ENCODE peak calls at places on chromosomes 5 and 9, in nine cellular contexts. C is coronary artery; N is Caco-2; W is aorta; I is transverse colon; O is mammary epithelial cell; T is naive thymus-derived CD4-positive, alpha-beta T cell; L is mesendoderm; Q is HCT116. H is an unnamed sample.

GRCh38 chr5:150574818-150575537 is 65.5 kb upstream of the SYNPO start:
- DNase-seq in N (no peak), Q (no peak), I (no peak), L (no peak), O (no peak), T (no peak), W (peak), C (no peak), H (no peak)

GRCh38 chr5:151868451-151868850 is 56.2 kb downstream of the GLRA1 start:
- DNase-seq in Q (no peak), O (no peak), N (no peak), I (no peak), W (no peak), T (no peak), C (no peak), L (no peak), H (peak)

GRCh38 chr5:144832416-144832815 is 661.7 kb downstream of the KCTD16 start:
- DNase-seq in T (no peak), W (no peak), N (no peak), I (no peak), C (no peak), L (no peak), Q (no peak), O (no peak), H (no peak)

GRCh38 chr9:99222416-99223280 is 566 bp downstream of the SEC61B start:
- DNase-seq in Q (no peak), C (no peak), W (no peak), I (no peak), O (peak), N (no peak), T (no peak), L (peak), H (no peak)

GRCh38 chr5:125367702-125368101 is 621.3 kb upstream of the ZNF608 start:
- DNase-seq in L (no peak), I (no peak), T (no peak), C (no peak), N (no peak), O (no peak), W (no peak), Q (no peak), H (no peak)

GRCh38 chr9:18605763-18606162 is 131.8 kb downstream of the ADAMTSL1 start:
- DNase-seq in C (peak), Q (no peak), I (no peak), W (peak), L (peak), O (no peak), T (no peak), N (no peak), H (no peak)

GRCh38 chr5:109748545-109748944 is 58.8 kb downstream of the MAN2A1 start:
- DNase-seq in T (no peak), L (peak), W (no peak), I (no peak), Q (no peak), N (no peak), O (no peak), C (no peak), H (no peak)

GRCh38 chr9:133237271-133237731 is 28.3 kb upstream of the OBP2B start:
- DNase-seq in O (no peak), Q (no peak), C (peak), W (no peak), T (no peak), N (no peak), L (peak), I (no peak), H (no peak)

GRCh38 chr5:150670275-150670960 is 9.4 kb downstream of the MYOZ3 start:
- DNase-seq in T (no peak), N (no peak), O (no peak), I (no peak), W (no peak), L (peak), Q (no peak), C (no peak), H (no peak)

GRCh38 chr9:71760901-71761300 is 7.4 kb downstream of the CEMIP2 start:
- DNase-seq in I (no peak), N (no peak), L (peak), O (no peak), T (no peak), W (no peak), Q (no peak), C (no peak), H (no peak)

GRCh38 chr5:174872271-174872670 is 147.9 kb downstream of the MSX2 start:
- DNase-seq in N (no peak), L (no peak), Q (no peak), C (no peak), W (no peak), I (no peak), T (no peak), O (no peak), H (no peak)

GRCh38 chr9:109437286-109437685 is 60.8 kb downstream of the PTPN3 start:
- DNase-seq in L (no peak), I (no peak), O (no peak), Q (no peak), T (no peak), C (no peak), N (no peak), W (no peak), H (no peak)

GRCh38 chr5:43661102-43661501 is 58.1 kb downstream of the NNT start:
- DNase-seq in O (peak), T (no peak), C (no peak), N (no peak), W (no peak), I (no peak), L (peak), Q (peak), H (peak)

GRCh38 chr9:90219548-90220118 is 423.0 kb downstream of the DIRAS2 start:
- DNase-seq in N (no peak), L (peak), O (no peak), Q (no peak), W (no peak), T (no peak), C (no peak), I (peak), H (peak)

DNA sequence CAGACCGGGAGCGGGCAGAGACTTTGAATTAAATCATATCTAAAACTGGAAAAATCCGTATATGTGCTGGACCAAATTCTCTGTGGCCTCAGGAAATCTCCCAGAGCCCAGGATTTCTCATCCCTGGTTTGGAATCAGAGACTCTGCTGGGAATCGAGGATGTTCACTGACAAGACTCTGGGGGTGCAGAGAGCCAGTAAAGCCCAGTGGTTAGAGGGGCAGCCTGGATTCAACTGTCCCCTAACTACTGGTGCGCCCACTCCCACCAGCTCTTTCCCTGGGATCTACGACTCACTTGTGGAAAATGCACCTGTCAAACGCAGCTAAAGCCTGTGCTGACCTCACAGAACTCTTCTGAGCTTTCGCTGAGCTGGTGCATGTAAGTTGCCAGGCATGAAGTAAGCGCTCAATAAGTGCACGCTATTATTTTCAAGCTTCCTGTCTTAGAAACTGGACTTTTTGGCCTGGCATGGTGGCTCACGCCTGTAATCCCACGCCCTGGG is 20.5 kb upstream of the TOR2A start:
- DNase-seq in Q (no peak), N (no peak), I (no peak), O (no peak), T (no peak), L (no peak), C (no peak), W (no peak), H (no peak)
- H3K4me3 ChIP-seq in Q (no peak), N (no peak), I (no peak), O (no peak), T (no peak), L (no peak), C (peak), W (no peak), H (no peak)

DNA sequence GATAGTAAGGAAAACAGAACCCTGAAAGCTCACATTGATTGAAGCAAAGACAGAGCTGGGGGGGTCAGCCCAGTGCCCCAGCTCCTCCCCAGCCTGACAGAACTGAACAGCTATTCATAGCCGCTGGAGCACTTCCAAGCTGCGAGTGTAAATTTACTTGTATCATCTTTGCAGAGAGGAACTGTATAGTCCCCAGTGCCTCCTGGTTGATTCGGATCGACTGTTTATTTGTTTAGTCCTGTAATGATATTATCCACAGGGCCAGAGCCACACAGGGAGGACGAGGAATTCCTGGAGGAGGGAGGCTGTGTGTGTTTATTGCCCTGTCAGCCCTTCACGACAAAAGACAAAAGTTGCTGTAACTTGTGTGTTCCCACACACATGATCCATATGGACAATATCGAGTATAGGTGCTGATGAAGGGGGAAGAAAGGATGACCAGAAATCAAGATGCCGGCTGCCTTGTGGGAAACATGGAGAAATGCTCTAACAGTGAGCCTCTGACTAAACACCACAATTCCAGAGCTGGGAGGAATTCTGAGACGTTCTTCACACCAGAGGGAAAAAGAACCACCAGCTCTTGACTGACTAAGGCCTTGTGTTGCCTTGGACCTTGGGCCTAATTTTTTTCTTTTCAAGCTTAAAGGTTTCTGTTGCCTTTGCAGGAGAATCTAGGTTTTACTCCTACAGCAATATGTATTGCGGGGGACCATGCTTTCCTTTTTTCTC is 31.1 kb downstream of the FOXD1 start:
- DNase-seq in L (no peak), N (no peak), O (no peak), I (no peak), T (no peak), W (no peak), C (no peak), Q (no peak), H (no peak)
- H3K4me3 ChIP-seq in L (no peak), N (no peak), O (no peak), I (no peak), T (no peak), W (no peak), C (no peak), Q (no peak), H (no peak)

DNA sequence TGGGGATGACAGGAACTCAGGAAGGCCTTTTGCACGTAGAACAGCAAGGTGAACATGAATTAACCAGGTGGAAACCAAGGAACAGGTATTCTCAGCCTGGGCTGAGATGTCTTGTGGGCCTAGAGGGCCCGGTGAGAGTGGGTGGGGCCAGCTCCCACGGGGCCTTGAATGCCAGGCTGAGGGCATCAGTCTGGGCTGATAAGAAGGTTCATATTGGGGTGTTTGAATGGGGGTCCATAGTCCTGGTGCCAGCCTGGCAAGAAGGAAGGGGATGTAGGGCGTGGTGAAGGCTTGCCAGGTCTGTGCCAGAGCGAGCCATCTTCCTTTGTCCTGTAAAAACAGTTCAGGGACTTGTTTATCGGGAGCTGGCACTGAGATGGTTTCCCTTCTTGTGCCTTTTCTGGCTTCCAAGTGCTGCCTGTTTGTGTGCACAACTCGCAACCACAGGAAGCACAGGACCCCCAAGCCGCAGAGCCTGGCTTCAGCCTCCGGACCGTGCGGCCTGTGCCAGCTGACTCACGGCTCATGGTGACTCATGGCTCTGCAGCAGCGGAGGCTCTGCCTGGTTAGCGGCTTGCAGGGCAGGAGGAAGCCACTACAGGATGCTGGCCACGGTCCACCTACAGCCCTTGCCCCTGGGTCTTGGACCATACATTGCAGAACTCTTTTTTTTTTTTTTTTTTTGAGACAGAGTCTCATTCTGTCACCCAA is 2.4 kb downstream of the CARD19 start:
- DNase-seq in Q (peak), L (no peak), T (no peak), W (peak), I (peak), C (peak), O (peak), N (no peak), H (no peak)
- H3K4me3 ChIP-seq in Q (peak), L (no peak), T (peak), W (no peak), I (peak), C (peak), O (peak), N (no peak), H (no peak)

GRCh38 chr5:180169246-180170110 is 39.5 kb downstream of the RASGEF1C start:
- DNase-seq in W (no peak), Q (no peak), O (no peak), I (no peak), L (no peak), T (no peak), N (no peak), C (no peak), H (no peak)

GRCh38 chr5:180166168-180166567 is 42.8 kb downstream of the RASGEF1C start:
- DNase-seq in I (no peak), N (no peak), L (no peak), Q (no peak), T (no peak), W (no peak), C (no peak), O (no peak), H (no peak)

GRCh38 chr5:180170810-180171567 is 38.0 kb downstream of the RASGEF1C start:
- DNase-seq in I (no peak), W (no peak), T (no peak), C (no peak), O (no peak), L (no peak), Q (no peak), N (no peak), H (no peak)

GRCh38 chr5:180170111-180170809 is 38.8 kb downstream of the RASGEF1C start:
- DNase-seq in I (no peak), T (no peak), L (no peak), N (no peak), Q (no peak), W (no peak), O (no peak), C (no peak), H (no peak)

GRCh38 chr5:180168758-180169157 is 40.3 kb downstream of the RASGEF1C start:
- DNase-seq in I (no peak), W (no peak), L (no peak), Q (no peak), C (no peak), O (no peak), N (no peak), T (no peak), H (no peak)
- H3K4me3 ChIP-seq in I (no peak), W (no peak), L (no peak), Q (no peak), C (no peak), O (no peak), N (no peak), T (no peak), H (no peak)

GRCh38 chr9:128885376-128885775 is 3.4 kb downstream of the LRRC8A start:
- DNase-seq in W (no peak), Q (no peak), L (no peak), T (no peak), C (no peak), O (no peak), N (no peak), I (no peak), H (no peak)
- H3K4me3 ChIP-seq in W (no peak), Q (no peak), L (no peak), T (no peak), C (peak), O (no peak), N (no peak), I (no peak), H (no peak)

GRCh38 chr5:177355162-177355867 is 2.4 kb upstream of the RGS14 start:
- DNase-seq in O (no peak), L (no peak), W (no peak), C (no peak), Q (no peak), N (no peak), I (no peak), T (no peak), H (peak)

GRCh38 chr5:177355868-177356168 is 1.9 kb upstream of the RGS14 start:
- DNase-seq in C (no peak), T (no peak), L (no peak), W (no peak), O (no peak), Q (no peak), N (no peak), I (no peak), H (no peak)

GRCh38 chr5:177357459-177358332 is at the start of gene RGS14:
- DNase-seq in I (peak), T (peak), W (peak), L (no peak), N (no peak), O (peak), Q (no peak), C (no peak), H (peak)

GRCh38 chr5:177358333-177358939 is 712 bp downstream of the RGS14 start:
- DNase-seq in Q (no peak), W (no peak), C (no peak), I (no peak), T (no peak), N (no peak), O (no peak), L (no peak), H (no peak)

DNA sequence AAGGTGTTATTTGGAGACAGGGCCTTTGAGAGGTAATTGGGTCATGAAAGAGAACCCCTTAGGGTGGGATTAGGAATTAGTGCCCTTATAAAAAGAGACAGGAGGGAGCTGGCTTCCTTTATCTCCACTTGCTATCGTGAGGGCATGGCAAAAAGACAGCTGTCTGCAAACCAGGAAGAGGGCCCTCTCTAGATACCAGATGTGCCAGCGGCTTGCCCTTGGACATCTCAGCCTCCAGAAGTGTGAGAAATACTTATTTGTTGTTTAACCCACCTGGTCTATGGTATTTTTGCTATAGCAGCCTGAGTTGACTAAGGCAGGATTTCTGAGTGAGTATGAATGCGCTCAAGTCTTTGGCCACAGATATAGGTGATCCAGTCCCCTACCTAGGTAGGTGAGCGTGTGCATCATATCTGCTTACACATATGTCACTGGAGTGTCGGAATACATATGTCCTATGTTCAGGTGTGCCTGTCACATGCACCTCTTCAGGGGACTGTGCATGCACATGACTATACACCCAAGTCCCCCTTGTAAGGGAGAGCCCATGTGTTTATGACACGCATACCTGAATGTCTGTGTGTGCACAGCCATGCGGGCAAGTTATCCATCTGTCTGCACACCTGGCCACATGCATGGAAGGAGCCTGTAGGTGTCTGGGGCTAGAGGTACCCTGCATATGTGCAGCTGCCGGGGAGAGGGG is 817 bp upstream of the RGS14 start:
- DNase-seq in W (no peak), I (no peak), N (no peak), C (no peak), T (no peak), Q (no peak), L (no peak), O (no peak), H (no peak)
- H3K4me3 ChIP-seq in W (no peak), I (no peak), N (no peak), C (peak), T (peak), Q (no peak), L (no peak), O (no peak), H (peak)

GRCh38 chr5:160468576-160468975 is 46.9 kb downstream of the PTTG1 start:
- DNase-seq in N (no peak), L (no peak), O (no peak), W (no peak), I (no peak), Q (no peak), T (no peak), C (no peak), H (no peak)

GRCh38 chr5:160467555-160468418 is 46.1 kb downstream of the PTTG1 start:
- DNase-seq in N (peak), W (peak), I (peak), T (peak), C (no peak), O (peak), L (no peak), Q (no peak), H (peak)

GRCh38 chr5:160470437-160471341 is 49.0 kb downstream of the PTTG1 start:
- DNase-seq in Q (no peak), T (no peak), L (no peak), W (no peak), N (no peak), I (peak), O (no peak), C (no peak), H (no peak)

GRCh38 chr5:160471761-160472160 is 50.1 kb downstream of the PTTG1 start:
- DNase-seq in T (no peak), Q (no peak), O (no peak), L (no peak), N (no peak), W (no peak), C (no peak), I (peak), H (no peak)

GRCh38 chr5:160469156-160470144 is 47.8 kb downstream of the PTTG1 start:
- DNase-seq in W (no peak), C (no peak), L (no peak), T (no peak), N (no peak), I (no peak), O (no peak), Q (no peak), H (no peak)
- H3K4me3 ChIP-seq in W (no peak), C (no peak), L (no peak), T (peak), N (no peak), I (peak), O (no peak), Q (no peak), H (no peak)

DNA sequence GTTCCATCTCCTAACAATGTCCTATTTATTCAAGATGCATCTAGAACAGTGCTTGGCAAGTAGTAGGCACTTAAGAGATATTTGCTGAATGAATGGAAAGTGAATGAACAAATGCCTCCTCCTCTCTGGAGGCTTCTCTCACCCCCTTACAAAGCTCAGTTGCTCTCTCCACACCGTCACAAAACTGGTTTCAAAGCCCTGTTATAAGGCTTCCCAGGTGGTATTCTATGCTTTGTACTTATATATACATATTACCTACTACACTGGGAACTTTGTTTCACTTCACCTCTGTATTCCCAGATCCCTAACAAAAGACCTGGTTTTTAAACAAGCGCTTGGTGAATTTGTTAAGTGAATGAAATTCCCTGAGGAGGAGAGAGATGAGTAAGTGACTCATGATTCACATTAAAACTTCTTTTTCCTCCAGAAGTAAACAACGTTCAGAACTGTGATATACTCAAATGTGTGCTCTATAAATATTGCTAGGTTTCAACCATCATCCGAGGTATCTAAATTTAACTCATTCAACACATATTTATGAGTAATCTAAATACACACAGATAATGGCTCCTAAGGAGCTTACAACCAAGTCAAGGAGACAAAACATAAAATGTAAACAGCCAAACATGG is 36.0 kb downstream of the DENND1A start:
- DNase-seq in C (no peak), W (no peak), L (peak), Q (no peak), I (no peak), N (no peak), O (no peak), T (no peak), H (no peak)
- H3K4me3 ChIP-seq in C (no peak), W (no peak), L (no peak), Q (no peak), I (no peak), N (no peak), O (no peak), T (no peak), H (no peak)

GRCh38 chr9:86975086-86975485 is 27.8 kb upstream of the GAS1 start:
- DNase-seq in Q (no peak), I (no peak), W (no peak), T (no peak), O (no peak), C (no peak), L (no peak), N (no peak), H (no peak)
- H3K4me3 ChIP-seq in Q (no peak), I (no peak), W (no peak), T (no peak), O (no peak), C (no peak), L (no peak), N (no peak), H (no peak)

H was measured in Jurkat, Clone E6-1.